ENCODE peak calls at places on chromosomes 4 and X, in ten cellular contexts. R is body of pancreas, K is RWPE2, N is right atrium auricular region, W is GM13976, T is breast epithelium, J is NB4, G is OCI-LY7, C is cardiac muscle cell, Q is gastrocnemius medialis. E is an unnamed sample.

GRCh38 chr4:51870441-51871188 is 27.7 kb downstream of the DCUN1D4 start:
- DNase-seq in J (no peak), Q (no peak), T (no peak), N (no peak), R (no peak), K (no peak), G (no peak), C (no peak), W (no peak), E (no peak)

GRCh38 chr4:21077967-21078366 is 377.7 kb downstream of the PACRGL start:
- DNase-seq in T (no peak), R (no peak), Q (no peak), N (no peak), G (no peak), W (no peak), J (no peak), K (no peak), C (no peak), E (no peak)

GRCh38 chrX:19875051-19875432 is 12.4 kb downstream of the SH3KBP1 start:
- DNase-seq in G (no peak), Q (no peak), K (no peak), T (no peak), C (no peak), R (no peak), N (no peak), W (no peak), J (peak), E (no peak)

GRCh38 chr4:88002786-88003185 is 4.6 kb upstream of the PKD2 start:
- DNase-seq in Q (no peak), G (no peak), N (no peak), K (no peak), R (no peak), J (no peak), C (peak), T (no peak), W (no peak), E (no peak)

GRCh38 chr4:15054546-15054945 is 52.3 kb downstream of the CPEB2 start:
- DNase-seq in K (no peak), N (no peak), G (no peak), R (no peak), C (no peak), T (no peak), W (no peak), Q (no peak), J (no peak), E (no peak)

GRCh38 chr4:83546796-83547195 is 10.9 kb downstream of the GPAT3 start:
- DNase-seq in K (no peak), W (no peak), G (no peak), J (peak), T (no peak), Q (peak), C (peak), R (no peak), N (no peak), E (no peak)

GRCh38 chr4:2046031-2046961 is 12.8 kb upstream of the NAT8L start:
- DNase-seq in G (no peak), Q (no peak), J (no peak), C (no peak), W (peak), N (no peak), K (no peak), R (no peak), T (no peak), E (no peak)

GRCh38 chrX:143081231-143081630 is 55.5 kb downstream of the SPANXN4 start:
- DNase-seq in J (no peak), Q (no peak), R (no peak), T (no peak), G (no peak), C (no peak), K (no peak), N (no peak), W (peak), E (no peak)

GRCh38 chrX:139787601-139788000 is 79.6 kb upstream of the MCF2 start:
- DNase-seq in R (no peak), G (no peak), J (no peak), K (no peak), C (no peak), N (no peak), W (no peak), Q (no peak), T (no peak), E (no peak)

GRCh38 chr4:147103403-147103946 is 157.8 kb upstream of the TTC29 start:
- DNase-seq in K (no peak), Q (peak), N (peak), R (no peak), T (no peak), J (no peak), G (no peak), W (no peak), C (peak), E (no peak)

GRCh38 chrX:120629667-120630537 is at the start of gene C1GALT1C1:
- DNase-seq in J (peak), W (peak), R (peak), N (peak), Q (peak), C (peak), K (peak), G (peak), T (peak), E (peak)
- TF ChIP-seq CTCF in J (no peak), W (no peak), R (no peak), N (no peak), Q (no peak), C (no peak), K (no peak), G (peak), T (no peak), E (no peak)

GRCh38 chr4:48342559-48342878 is 1.2 kb downstream of the SLAIN2 start:
- DNase-seq in K (no peak), J (no peak), T (no peak), R (no peak), N (no peak), W (no peak), G (peak), C (no peak), Q (no peak), E (no peak)

GRCh38 chr4:48339642-48340041 is 1.7 kb upstream of the SLAIN2 start:
- DNase-seq in Q (no peak), R (no peak), K (no peak), N (no peak), C (no peak), G (no peak), T (no peak), W (no peak), J (no peak), E (no peak)

GRCh38 chr4:48340276-48340904 is 939 bp upstream of the SLAIN2 start:
- DNase-seq in N (no peak), J (peak), G (peak), T (no peak), W (no peak), R (peak), C (peak), Q (no peak), K (no peak), E (no peak)

GRCh38 chr4:48341776-48342558 is 638 bp downstream of the SLAIN2 start:
- DNase-seq in W (peak), T (peak), N (peak), K (no peak), G (peak), J (peak), Q (peak), C (peak), R (peak), E (peak)

GRCh38 chr4:48340905-48341775 is at the start of gene SLAIN2:
- DNase-seq in R (peak), J (peak), Q (peak), C (peak), W (peak), T (peak), G (peak), N (peak), K (peak), E (peak)
- TF ChIP-seq CTCF in R (no peak), J (peak), Q (peak), C (peak), W (no peak), T (no peak), G (no peak), N (peak), K (peak), E (no peak)

GRCh38 chr4:154029171-154029570 is 240.3 kb upstream of the SFRP2 start:
- DNase-seq in Q (no peak), C (no peak), J (no peak), T (no peak), G (no peak), K (no peak), N (no peak), W (no peak), R (no peak), E (no peak)

GRCh38 chr4:154018659-154019058 is 229.8 kb upstream of the SFRP2 start:
- DNase-seq in Q (no peak), J (peak), W (no peak), C (no peak), T (no peak), R (no peak), N (no peak), K (no peak), G (no peak), E (no peak)

DNA sequence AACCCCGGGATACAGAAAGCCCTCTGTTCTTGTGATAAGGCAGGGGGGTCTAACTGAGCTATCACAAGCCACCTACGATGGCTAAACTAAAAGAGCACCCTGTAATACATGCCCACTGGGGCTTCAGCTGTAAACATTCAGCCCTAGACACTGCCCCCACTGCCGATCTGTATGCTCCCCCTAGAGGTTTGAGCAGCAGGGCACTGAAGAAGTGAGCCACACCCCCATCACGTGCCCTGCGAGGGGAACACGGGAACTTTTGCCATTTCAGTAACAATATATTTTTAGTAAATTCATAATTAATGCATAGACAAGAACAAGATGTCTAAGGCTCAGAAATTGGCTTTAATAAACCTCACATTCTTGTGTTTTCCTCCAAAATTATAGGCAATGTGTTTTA is 235.2 kb upstream of the SFRP2 start:
- DNase-seq in W (no peak), T (no peak), C (no peak), J (peak), G (no peak), N (no peak), K (no peak), R (no peak), Q (no peak), E (no peak)
- TF ChIP-seq CTCF in W (peak), T (no peak), C (no peak), J (peak), G (peak), N (peak), K (peak), R (no peak), Q (peak), E (no peak)

GRCh38 chr4:109876634-109877265 is 28.8 kb downstream of the LRIT3 start:
- DNase-seq in G (no peak), T (no peak), Q (no peak), N (no peak), W (no peak), K (no peak), C (no peak), J (no peak), R (no peak), E (no peak)

GRCh38 chr4:109875106-109875505 is 27.2 kb downstream of the LRIT3 start:
- DNase-seq in G (no peak), C (no peak), W (no peak), K (no peak), J (no peak), T (no peak), Q (no peak), R (no peak), N (no peak), E (no peak)

GRCh38 chr4:109872065-109872464 is 24.2 kb downstream of the LRIT3 start:
- DNase-seq in K (no peak), J (no peak), G (no peak), C (no peak), R (no peak), W (no peak), N (no peak), T (no peak), Q (no peak), E (no peak)

GRCh38 chr4:109872950-109873656 is 25.2 kb downstream of the LRIT3 start:
- DNase-seq in W (no peak), J (no peak), G (no peak), K (no peak), C (no peak), Q (no peak), T (no peak), N (no peak), R (no peak), E (no peak)

DNA sequence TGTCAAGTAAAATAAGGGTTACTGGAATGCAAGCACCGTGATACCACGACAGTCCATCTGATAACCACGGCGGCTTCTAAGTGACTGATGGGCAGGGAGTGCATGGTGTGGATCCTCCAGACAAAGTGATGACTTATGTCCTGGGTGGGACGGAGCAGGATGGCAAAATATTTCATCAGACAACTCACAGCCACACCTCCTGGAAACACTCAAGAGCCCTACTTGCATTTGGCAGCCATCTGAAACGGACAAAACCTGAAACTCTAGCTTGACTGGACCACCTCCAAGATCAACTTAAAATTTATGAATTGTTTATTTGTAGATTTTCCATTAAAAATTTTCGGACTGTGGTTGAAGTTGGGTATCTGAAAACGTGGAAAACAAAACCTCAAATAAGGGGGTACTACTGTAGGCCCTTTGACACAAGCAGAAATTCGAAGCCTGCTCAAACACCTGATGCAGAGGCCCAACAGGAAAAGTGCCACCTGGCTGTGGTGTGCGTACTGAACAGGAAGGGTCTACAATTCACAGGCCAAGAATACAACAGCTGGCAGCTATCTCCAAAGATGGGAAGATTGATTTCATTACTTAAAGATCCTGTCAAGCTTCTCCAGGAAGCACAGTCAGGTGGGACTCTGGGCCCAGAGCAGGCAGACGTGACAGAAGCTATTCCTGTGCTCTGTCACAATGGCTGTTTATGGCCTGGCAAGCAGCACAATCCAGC is 26.0 kb downstream of the LRIT3 start:
- DNase-seq in R (no peak), C (peak), T (no peak), W (no peak), J (no peak), Q (peak), G (peak), K (no peak), N (no peak), E (no peak)
- TF ChIP-seq CTCF in R (no peak), C (no peak), T (no peak), W (no peak), J (no peak), Q (no peak), G (peak), K (no peak), N (no peak), E (no peak)

DNA sequence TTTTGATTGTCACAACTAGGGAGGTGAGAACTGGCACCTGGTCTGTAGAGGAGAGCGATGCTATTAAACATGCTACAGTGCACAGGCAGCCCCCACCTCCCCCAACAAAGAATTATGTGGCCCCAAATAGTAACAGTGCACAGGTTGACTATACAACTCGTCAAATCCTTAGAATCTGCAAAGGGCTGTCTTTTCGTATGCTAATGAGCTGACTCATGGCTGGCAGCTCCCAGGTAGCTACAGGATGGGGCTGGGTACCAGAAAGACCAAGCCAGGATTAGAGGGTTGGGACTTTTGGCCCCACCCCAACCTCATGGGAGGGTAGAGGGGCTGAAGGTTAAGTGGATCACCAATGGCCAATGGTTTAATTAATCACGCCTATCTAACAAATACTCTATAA is 104.7 kb upstream of the SORBS2 start:
- DNase-seq in T (no peak), R (no peak), C (no peak), N (no peak), Q (no peak), K (no peak), J (no peak), G (no peak), W (no peak), E (no peak)
- TF ChIP-seq CTCF in T (no peak), R (no peak), C (no peak), N (no peak), Q (no peak), K (no peak), J (no peak), G (no peak), W (no peak), E (no peak)

DNA sequence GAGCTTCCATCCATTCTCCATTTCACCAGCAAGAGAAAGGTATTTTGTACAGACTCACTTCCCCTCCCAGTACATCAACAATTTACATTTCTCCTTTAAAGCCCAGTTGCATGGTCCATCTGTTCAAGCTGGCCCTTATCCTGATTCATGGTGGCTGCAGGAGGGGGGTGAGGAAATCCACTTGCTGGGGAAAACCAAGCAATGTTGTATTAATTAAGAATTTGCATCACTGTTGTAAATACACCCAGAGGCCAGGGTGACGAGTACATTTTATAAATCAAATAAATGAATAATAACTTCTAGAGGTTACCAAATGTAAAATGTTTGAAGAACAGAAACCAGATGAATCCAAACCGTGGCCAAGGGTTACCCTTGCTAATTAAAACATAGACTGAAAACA is 395.9 kb upstream of the INTU start:
- DNase-seq in T (no peak), K (no peak), J (no peak), N (no peak), Q (no peak), G (no peak), R (no peak), W (no peak), C (no peak), E (no peak)
- TF ChIP-seq CTCF in T (no peak), K (no peak), J (no peak), N (no peak), Q (no peak), G (no peak), R (no peak), W (no peak), C (no peak), E (no peak)

DNA sequence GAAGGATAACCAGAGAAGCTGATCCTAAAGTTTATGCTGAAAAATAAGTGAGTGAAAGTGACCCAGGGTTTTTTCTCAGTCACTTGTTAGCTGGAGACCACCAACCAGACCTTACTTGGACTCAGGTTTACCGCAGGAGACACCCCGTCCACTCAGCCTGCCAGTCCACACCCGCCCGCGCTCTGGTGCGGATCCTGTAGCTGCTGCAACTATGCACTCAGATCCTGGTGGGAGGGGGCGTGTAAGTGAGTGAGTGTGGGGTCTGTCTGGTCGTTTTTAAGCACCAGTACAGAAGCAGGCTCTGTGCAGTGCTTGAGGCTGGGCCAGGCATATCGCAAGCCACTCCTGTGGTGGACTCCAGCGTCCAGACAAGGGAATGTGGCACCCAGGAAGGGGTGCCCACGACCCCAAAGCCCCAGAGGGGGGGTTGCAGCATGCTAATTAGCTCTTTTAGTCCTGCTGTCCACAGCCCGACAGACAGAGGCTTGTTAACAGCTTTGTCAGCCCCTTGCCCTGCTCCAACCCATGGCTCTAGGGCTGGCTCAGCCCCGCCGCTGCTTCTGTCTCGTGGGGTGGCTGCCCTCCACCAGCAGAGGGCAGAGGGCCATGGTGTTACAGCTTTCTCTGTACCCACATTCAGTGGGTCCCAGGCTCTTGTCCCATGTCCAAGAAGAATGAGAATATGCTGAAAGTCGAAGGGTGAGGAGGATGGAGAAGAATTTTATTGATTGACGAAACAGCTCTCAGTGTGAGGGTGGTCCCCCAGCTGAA is 40.4 kb upstream of the PPP1R2C start:
- DNase-seq in R (no peak), Q (no peak), N (no peak), W (no peak), C (no peak), G (peak), J (peak), T (no peak), K (no peak), E (no peak)
- TF ChIP-seq CTCF in R (no peak), Q (no peak), N (no peak), W (no peak), C (no peak), G (no peak), J (no peak), T (no peak), K (no peak), E (no peak)

GRCh38 chr4:94171616-94172015 is 36.0 kb upstream of the SMARCAD1 start:
- DNase-seq in C (no peak), N (no peak), T (no peak), R (no peak), G (no peak), K (no peak), Q (no peak), J (peak), W (no peak), E (no peak)
- TF ChIP-seq CTCF in C (peak), N (peak), T (no peak), R (no peak), G (peak), K (peak), Q (peak), J (peak), W (no peak), E (no peak)

GRCh38 chrX:17529349-17529748 is 154.3 kb downstream of the NHS start:
- DNase-seq in T (no peak), J (no peak), W (no peak), R (no peak), C (no peak), G (no peak), N (no peak), Q (no peak), K (no peak), E (no peak)

GRCh38 chrX:17537652-17538301 is 162.8 kb downstream of the NHS start:
- DNase-seq in G (no peak), N (no peak), K (no peak), R (no peak), Q (no peak), J (no peak), C (no peak), W (no peak), T (no peak), E (no peak)

GRCh38 chrX:17531500-17531899 is 156.5 kb downstream of the NHS start:
- DNase-seq in Q (no peak), T (no peak), K (no peak), R (no peak), J (peak), W (no peak), N (no peak), G (no peak), C (no peak), E (no peak)

DNA sequence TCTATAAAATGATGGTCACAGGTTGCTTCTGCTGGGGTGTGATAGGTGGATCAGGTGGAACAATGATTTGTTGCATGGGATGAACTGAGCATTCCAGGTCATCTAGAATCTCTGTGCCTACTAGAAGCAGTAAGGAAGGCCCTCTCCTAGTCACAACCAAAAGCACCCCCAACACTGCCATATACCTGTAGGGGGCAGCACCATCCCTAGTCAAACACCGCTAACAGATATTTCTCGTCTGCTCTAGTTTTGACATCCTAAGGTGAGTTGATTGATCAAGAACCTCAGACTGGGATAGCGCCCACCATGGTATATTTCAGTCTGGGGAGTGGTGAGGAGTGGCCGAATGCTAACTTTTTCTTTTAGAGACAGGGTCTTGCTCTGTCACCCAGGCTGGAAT is 160.2 kb downstream of the NHS start:
- DNase-seq in N (no peak), C (peak), G (peak), K (no peak), Q (peak), T (no peak), R (peak), J (peak), W (peak), E (no peak)
- TF ChIP-seq CTCF in N (peak), C (peak), G (peak), K (peak), Q (peak), T (no peak), R (no peak), J (peak), W (no peak), E (no peak)

E was measured in lung.